ENCODE peak calls at places on chromosomes 1 and 21, in four cellular contexts. B is Kasumi-1, D is RWPE1, A is WTC11. N is an unnamed sample.

GRCh38 chr1:172748201-172748600 is 89.3 kb downstream of the FASLG start:
- DNase-seq in A (no peak), B (no peak), D (no peak), N (no peak)

GRCh38 chr1:209549384-209550001 is 34.0 kb upstream of the CAMK1G start:
- DNase-seq in B (no peak), D (no peak), A (peak; percentile 50), N (no peak)

GRCh38 chr1:19974822-19975416 is 4.5 kb downstream of the PLA2G2A start:
- DNase-seq in B (peak; percentile 60), A (peak; percentile 66), D (peak; percentile 75), N (peak; percentile 78)

GRCh38 chr1:96475882-96476281 is 245.7 kb upstream of the PTBP2 start:
- DNase-seq in B (no peak), A (no peak), D (no peak), N (no peak)

GRCh38 chr1:64043976-64044375 is 159.4 kb upstream of the UBE2U start:
- DNase-seq in D (peak; percentile 7), B (no peak), A (no peak), N (peak; percentile 66)

GRCh38 chr21:16541366-16541765 is 811.6 kb downstream of the USP25 start:
- DNase-seq in B (no peak), D (no peak), A (no peak), N (no peak)

GRCh38 chr1:214843281-214843680 is 239.3 kb upstream of the KCNK2 start:
- DNase-seq in A (no peak), D (no peak), B (no peak), N (no peak)

GRCh38 chr1:150543500-150544143 is 5.6 kb upstream of the ADAMTSL4 start:
- DNase-seq in A (no peak), D (no peak), B (no peak), N (no peak)

GRCh38 chr21:38994014-38994413 is 188.3 kb downstream of the ETS2 start:
- DNase-seq in A (no peak), D (no peak), B (no peak), N (no peak)

GRCh38 chr1:212984522-212985291 is 31.0 kb downstream of the ANGEL2 start:
- DNase-seq in A (no peak), B (no peak), D (no peak), N (no peak)

GRCh38 chr1:93186667-93187066 is 6.1 kb downstream of the CCDC18 start:
- DNase-seq in A (no peak), B (peak; percentile 74), D (no peak), N (no peak)

GRCh38 chr1:53639251-53639721 is 99.7 kb downstream of the GLIS1 start:
- DNase-seq in A (peak; percentile 26), B (no peak), D (peak; percentile 56), N (no peak)

GRCh38 chr1:35968396-35968795 is 37.5 kb downstream of the AGO3 start:
- DNase-seq in B (no peak), A (no peak), D (no peak), N (no peak)

GRCh38 chr1:110118636-110119396 is 6.6 kb downstream of the UBL4B start:
- DNase-seq in A (no peak), D (no peak), B (no peak), N (no peak)

GRCh38 chr1:24909388-24909898 is 20.6 kb downstream of the RUNX3 start:
- DNase-seq in D (no peak), A (peak; percentile 89), B (peak; percentile 84), N (peak; percentile 48)

GRCh38 chr1:37478451-37478871 is 4.1 kb downstream of the ZC3H12A start:
- DNase-seq in B (peak; percentile 24), D (peak; percentile 39), A (no peak), N (peak; percentile 32)

GRCh38 chr1:58584082-58584895 is 7.2 kb upstream of the TACSTD2 start:
- DNase-seq in D (peak; percentile 92), B (peak; percentile 67), A (no peak), N (no peak)

GRCh38 chr1:103953386-103953785 is 203.7 kb downstream of the AMY1C start:
- DNase-seq in A (no peak), B (no peak), D (peak; percentile 2), N (no peak)

GRCh38 chr1:151372411-151372934 is at the start of gene SELENBP1:
- DNase-seq in B (no peak), D (peak; percentile 38), A (peak; percentile 63), N (no peak)

GRCh38 chr1:902802-903201 is 20.9 kb upstream of the SAMD11 start:
- DNase-seq in B (no peak), A (no peak), D (no peak), N (no peak)

GRCh38 chr1:91549041-91549735 is 48.5 kb downstream of the CDC7 start:
- DNase-seq in B (peak; percentile 9), D (no peak), A (no peak), N (no peak)

GRCh38 chr1:160451859-160452232 is 51.5 kb downstream of the VANGL2 start:
- DNase-seq in A (no peak), D (no peak), B (no peak), N (no peak)

GRCh38 chr21:39847877-39848276 is 19.4 kb upstream of the PCP4 start:
- DNase-seq in A (no peak), D (no peak), B (no peak), N (no peak)

GRCh38 chr1:209455133-209455532 is 128.4 kb upstream of the CAMK1G start:
- DNase-seq in B (no peak), A (no peak), D (no peak), N (peak; percentile 9)

GRCh38 chr1:201468844-201469644 is at the start of gene PHLDA3:
- DNase-seq in B (peak; percentile 7), D (peak; percentile 94), A (peak; percentile 85), N (peak; percentile 85)

GRCh38 chr1:43529206-43529731 is 1.4 kb upstream of the PTPRF start:
- DNase-seq in D (peak; percentile 80), B (peak; percentile 81), A (peak; percentile 89), N (peak; percentile 86)

GRCh38 chr1:238660849-238661248 is 725.5 kb upstream of the CHRM3 start:
- DNase-seq in D (no peak), A (no peak), B (no peak), N (no peak)

GRCh38 chr1:31580513-31580870 is 4.2 kb downstream of the TINAGL1 start:
- DNase-seq in B (no peak), D (no peak), A (no peak), N (no peak)

GRCh38 chr1:157000686-157001085 is 44.9 kb downstream of the ARHGEF11 start:
- DNase-seq in D (peak; percentile 60), B (no peak), A (no peak), N (no peak)

GRCh38 chr1:20370628-20371200 is 80.0 kb downstream of the VWA5B1 start:
- DNase-seq in B (no peak), A (no peak), D (no peak), N (no peak)

GRCh38 chr1:108141604-108142003 is 58.5 kb downstream of the SLC25A24 start:
- DNase-seq in D (peak; percentile 20), A (no peak), B (peak; percentile 25), N (peak; percentile 34)

GRCh38 chr1:33228935-33229487 is 27.3 kb upstream of the ZNF362 start:
- DNase-seq in D (peak; percentile 59), B (no peak), A (no peak), N (peak; percentile 26)